ENCODE peak calls at places on chromosomes 2 and 18, in ten cellular contexts. Y is NCI-H1092; A is activated naive CD4-positive, alpha-beta T cell treated with anti-CD3 and anti-CD28 coated beads, Interleukin-2, amount 50 U/mL, for 16 hours; F is HAP-1; Q is activated T-helper 1 cell treated with anti-CD3 and anti-CD28 coated beads, Interleukin-12 subunit alpha, Interleukin-12 subunit beta, Interleukin-2, Interleukin-4 antibody, amounts not matched to agents 30 ng/mL and 10 ng/mL and 1 ng/mL, durations not matched to agents 14 hours and 24 hours and 36 hours; L is stimulated activated CD8-positive, alpha-beta memory T cell treated with anti-CD3 and anti-CD28 coated beads, Interleukin-15, amount 100 ng/mL, for 4 hours; Z is stimulated activated naive B cell treated with anti-CD40 and anti-IgM and Interleukin-4, amounts not matched to agents 10 μg/mL and 1 μg/mL and 100 μg/mL, for 72 hours; S is hepatocyte; J is ELR; E is upper lobe of right lung. I is an unnamed sample.

GRCh38 chr18:596288-596881 is 403 bp upstream of the CLUL1 start:
- DNase-seq in Y (no peak), A (no peak), F (peak; percentile 62), Q (no peak), L (no peak), Z (peak; percentile 8), S (peak; percentile 86), J (peak; percentile 34), E (no peak), I (no peak)

GRCh38 chr2:172273910-172274571 is 153.3 kb upstream of the ITGA6 start:
- DNase-seq in Y (no peak), A (no peak), F (no peak), Q (no peak), L (no peak), Z (no peak), S (no peak), J (no peak), E (no peak), I (no peak)

GRCh38 chr2:64844087-64844486 is 145.1 kb upstream of the SLC1A4 start:
- DNase-seq in Y (no peak), A (no peak), F (no peak), Q (no peak), L (no peak), Z (no peak), S (no peak), J (no peak), E (no peak), I (no peak)

GRCh38 chr2:102120261-102121259 is 22.0 kb upstream of the IL1R1 start:
- DNase-seq in Y (no peak), A (no peak), F (no peak), Q (no peak), L (no peak), Z (no peak), S (no peak), J (no peak), E (no peak), I (no peak)

GRCh38 chr2:157822993-157823392 is 53.1 kb downstream of the ACVR1 start:
- DNase-seq in Y (no peak), A (no peak), F (no peak), Q (no peak), L (no peak), Z (no peak), S (no peak), J (peak; percentile 31), E (no peak), I (no peak)

GRCh38 chr18:78768221-78768620 is 211.4 kb upstream of the SALL3 start:
- DNase-seq in Y (no peak), A (no peak), F (no peak), Q (no peak), L (no peak), Z (no peak), S (no peak), J (no peak), E (no peak), I (no peak)

GRCh38 chr2:100641115-100641415 is 78.3 kb downstream of the PDCL3 start:
- DNase-seq in Y (no peak), A (no peak), F (no peak), Q (no peak), L (no peak), Z (no peak), S (no peak), J (no peak), E (no peak), I (no peak)

GRCh38 chr2:27756544-27757498 is 14.7 kb upstream of the MRPL33 start:
- DNase-seq in Y (no peak), A (no peak), F (no peak), Q (no peak), L (no peak), Z (no peak), S (no peak), J (no peak), E (no peak), I (no peak)

GRCh38 chr2:125169022-125169763 is 1144.1 kb downstream of the CNTNAP5 start:
- DNase-seq in Y (no peak), A (no peak), F (no peak), Q (no peak), L (no peak), Z (no peak), S (no peak), J (peak; percentile 46), E (no peak), I (no peak)

GRCh38 chr2:28406276-28407096 is 13.8 kb downstream of the FOSL2 start:
- DNase-seq in Y (no peak), A (no peak), F (no peak), Q (peak; percentile 27), L (peak; percentile 69), Z (no peak), S (no peak), J (peak; percentile 89), E (peak; percentile 87), I (no peak)

GRCh38 chr2:203894262-203894661 is 26.7 kb downstream of the CTLA4 start:
- DNase-seq in Y (no peak), A (no peak), F (no peak), Q (no peak), L (no peak), Z (no peak), S (no peak), J (no peak), E (no peak), I (no peak)

GRCh38 chr2:179460530-179460929 is 195.9 kb upstream of the SESTD1 start:
- DNase-seq in Y (no peak), A (no peak), F (no peak), Q (no peak), L (no peak), Z (no peak), S (peak; percentile 67), J (peak; percentile 94), E (no peak), I (no peak)

GRCh38 chr2:233674995-233675394 is 3.3 kb downstream of the UGT1A9 start:
- DNase-seq in Y (no peak), A (no peak), F (no peak), Q (no peak), L (no peak), Z (no peak), S (no peak), J (peak; percentile 15), E (no peak), I (no peak)

GRCh38 chr18:28124239-28125029 is 52.5 kb downstream of the CDH2 start:
- DNase-seq in Y (no peak), A (no peak), F (no peak), Q (no peak), L (no peak), Z (no peak), S (no peak), J (no peak), E (no peak), I (no peak)

GRCh38 chr2:127651381-127651809 is 5.4 kb downstream of the GPR17 start:
- DNase-seq in Y (no peak), A (no peak), F (no peak), Q (no peak), L (no peak), Z (no peak), S (no peak), J (no peak), E (no peak), I (no peak)

GRCh38 chr2:37711831-37712230 is 40.4 kb upstream of the CDC42EP3 start:
- DNase-seq in Y (no peak), A (no peak), F (no peak), Q (no peak), L (no peak), Z (no peak), S (no peak), J (peak; percentile 91), E (no peak), I (no peak)

GRCh38 chr18:73923866-73924265 is 223.8 kb downstream of the FBXO15 start:
- DNase-seq in Y (no peak), A (no peak), F (no peak), Q (no peak), L (no peak), Z (no peak), S (no peak), J (no peak), E (no peak), I (no peak)

GRCh38 chr2:141384676-141385075 is 746.1 kb downstream of the LRP1B start:
- DNase-seq in Y (no peak), A (no peak), F (no peak), Q (no peak), L (no peak), Z (no peak), S (no peak), J (peak; percentile 59), E (no peak), I (no peak)

GRCh38 chr2:181861379-181861778 is 30.2 kb upstream of the ITPRID2 start:
- DNase-seq in Y (no peak), A (no peak), F (no peak), Q (no peak), L (no peak), Z (no peak), S (no peak), J (no peak), E (no peak), I (no peak)

GRCh38 chr2:37635359-37636208 is 35.9 kb downstream of the CDC42EP3 start:
- DNase-seq in Y (no peak), A (peak; percentile 67), F (no peak), Q (peak; percentile 63), L (peak; percentile 52), Z (peak; percentile 78), S (peak; percentile 30), J (peak; percentile 91), E (peak; percentile 67), I (no peak)

GRCh38 chr2:45190481-45190880 is 181.2 kb upstream of the SIX2 start:
- DNase-seq in Y (no peak), A (no peak), F (no peak), Q (no peak), L (no peak), Z (no peak), S (no peak), J (peak; percentile 83), E (no peak), I (no peak)

GRCh38 chr2:46798998-46799698 is 116.5 kb downstream of the MCFD2 start:
- DNase-seq in Y (no peak), A (no peak), F (no peak), Q (no peak), L (no peak), Z (no peak), S (no peak), J (peak; percentile 47), E (no peak), I (no peak)

GRCh38 chr2:98463551-98463971 is 18.9 kb downstream of the INPP4A start:
- DNase-seq in Y (no peak), A (no peak), F (no peak), Q (no peak), L (no peak), Z (no peak), S (no peak), J (no peak), E (no peak), I (no peak)

GRCh38 chr18:24586662-24587360 is 126.4 kb downstream of the HRH4 start:
- DNase-seq in Y (no peak), A (no peak), F (no peak), Q (no peak), L (no peak), Z (no peak), S (no peak), J (no peak), E (no peak), I (no peak)

GRCh38 chr18:12518832-12519534 is 111.3 kb downstream of the PRELID3A start:
- DNase-seq in Y (no peak), A (no peak), F (peak; percentile 21), Q (no peak), L (no peak), Z (no peak), S (no peak), J (no peak), E (no peak), I (no peak)

I was measured in NCI-H187.